ENCODE peak calls at places on chromosomes 3 and 15, in eight cellular contexts. V is NCI-H226; P is GM03348; R is stimulated activated naive B cell treated with anti-CD40 and anti-IgM and Interleukin-4, amounts not matched to agents 10 μg/mL and 1 μg/mL and 100 μg/mL, for 72 hours; Z is OCI-LY7; C is HT-29; S is effector CD8-positive, alpha-beta T cell; F is activated CD4-positive, alpha-beta T cell treated with anti-CD3 and anti-CD28 coated beads for 48 hours. M is an unnamed sample.

GRCh38 chr15:72541714-72542113 is 67.6 kb downstream of the ARIH1 start:
- DNase-seq in C (no peak), Z (no peak), F (no peak), P (no peak), V (no peak), R (no peak), S (no peak), M (no peak)

GRCh38 chr15:39596358-39597051 is 15.6 kb downstream of the THBS1 start:
- DNase-seq in P (no peak), C (peak), S (no peak), V (no peak), F (no peak), R (no peak), Z (no peak), M (no peak)

GRCh38 chr3:6601374-6601773 is 259.5 kb upstream of the GRM7 start:
- DNase-seq in P (no peak), S (no peak), Z (no peak), V (no peak), R (no peak), C (no peak), F (no peak), M (no peak)

GRCh38 chr15:77642793-77643430 is 10.2 kb upstream of the LINGO1 start:
- DNase-seq in C (peak), Z (no peak), F (no peak), R (no peak), V (peak), P (no peak), S (no peak), M (no peak)

GRCh38 chr15:25863067-25863967 is at the start of gene ATP10A:
- DNase-seq in S (peak), V (no peak), P (peak), F (peak), C (no peak), Z (no peak), R (no peak), M (peak)

GRCh38 chr3:146503459-146504202 is 34.3 kb upstream of the PLSCR2 start:
- DNase-seq in R (peak), V (peak), Z (no peak), C (peak), S (no peak), P (peak), F (peak), M (no peak)

GRCh38 chr15:96408591-96409183 is 78.2 kb downstream of the NR2F2 start:
- DNase-seq in F (no peak), P (no peak), S (no peak), R (no peak), Z (no peak), C (no peak), V (no peak), M (no peak)

GRCh38 chr3:106305882-106306445 is 437.2 kb upstream of the CBLB start:
- DNase-seq in C (no peak), P (peak), V (no peak), F (no peak), R (no peak), S (no peak), Z (no peak), M (no peak)

GRCh38 chr15:66802087-66803001 is 100.3 kb downstream of the SMAD6 start:
- DNase-seq in Z (no peak), P (peak), V (no peak), C (no peak), F (no peak), S (no peak), R (no peak), M (no peak)

GRCh38 chr3:101567528-101568317 is 6.1 kb downstream of the TRMT10C start:
- DNase-seq in Z (no peak), R (no peak), C (no peak), V (no peak), S (no peak), F (peak), P (no peak), M (no peak)

GRCh38 chr3:56971261-56971660 is 89.2 kb upstream of the SPATA12 start:
- DNase-seq in S (no peak), C (no peak), F (no peak), Z (no peak), P (no peak), R (no peak), V (no peak), M (no peak)

GRCh38 chr3:53078656-53079055 is 32.8 kb upstream of the SFMBT1 start:
- DNase-seq in C (no peak), R (no peak), F (no peak), Z (no peak), S (no peak), P (no peak), V (no peak), M (no peak)

GRCh38 chr15:96273317-96274086 is 57.0 kb upstream of the NR2F2 start:
- DNase-seq in V (peak), Z (no peak), P (peak), S (no peak), F (peak), R (no peak), C (peak), M (peak)

GRCh38 chr3:111070772-111071256 is 802 bp upstream of the NECTIN3 start:
- DNase-seq in S (peak), F (peak), C (peak), Z (no peak), V (no peak), P (no peak), R (no peak), M (peak)

GRCh38 chr15:63288778-63289378 is 11.5 kb downstream of the APH1B start:
- DNase-seq in V (peak), C (peak), P (peak), R (no peak), S (no peak), F (no peak), Z (peak), M (no peak)

GRCh38 chr15:62912808-62913207 is 129.7 kb upstream of the TPM1 start:
- DNase-seq in R (no peak), S (no peak), P (no peak), C (no peak), Z (no peak), F (no peak), V (no peak), M (no peak)

GRCh38 chr15:101027273-101027901 is 108.2 kb downstream of the LRRK1 start:
- DNase-seq in S (no peak), R (no peak), V (no peak), C (no peak), F (no peak), P (no peak), Z (no peak), M (no peak)